ENCODE peak calls at places on chromosomes 12 and 14, in seven cellular contexts. I, A, Y, E, H, S and R are unnamed samples.

GRCh38 chr14:69901113-69901951 is 22.1 kb downstream of the SMOC1 start:
- DNase-seq in Y (peak), E (no peak), H (peak), A (no peak), S (no peak), I (no peak), R (peak)

GRCh38 chr12:46266382-46266791 is 2.5 kb downstream of the SLC38A1 start:
- DNase-seq in E (peak), Y (peak), S (peak), A (peak), H (peak), I (no peak), R (peak)

GRCh38 chr12:104011265-104011664 is 38.7 kb downstream of the GLT8D2 start:
- DNase-seq in S (no peak), H (peak), E (no peak), I (no peak), A (peak), Y (peak), R (peak)

GRCh38 chr12:121494093-121494787 is 86.6 kb downstream of the KDM2B start:
- DNase-seq in I (peak), S (peak), E (peak), Y (peak), A (peak), H (peak), R (peak)

GRCh38 chr14:74941676-74942097 is 13.7 kb downstream of the PGF start:
- DNase-seq in H (peak), A (no peak), I (peak), Y (peak), S (peak), E (peak), R (peak)

GRCh38 chr12:81450920-81451739 is 308.0 kb downstream of the PPFIA2 start:
- DNase-seq in I (no peak), A (peak), Y (peak), S (no peak), E (peak), H (peak), R (peak)

GRCh38 chr14:95360828-95361227 is 41.1 kb upstream of the CLMN start:
- DNase-seq in Y (no peak), H (no peak), S (no peak), E (no peak), A (no peak), I (peak), R (no peak)

GRCh38 chr14:41062826-41063225 is 543.9 kb upstream of the LRFN5 start:
- DNase-seq in A (no peak), E (no peak), Y (no peak), S (no peak), H (peak), I (no peak), R (peak)

GRCh38 chr12:79687711-79688270 is 3.0 kb downstream of the PAWR start:
- DNase-seq in A (no peak), H (no peak), I (no peak), E (no peak), Y (no peak), S (no peak), R (peak)

GRCh38 chr14:55340482-55340881 is 69.3 kb downstream of the FBXO34 start:
- DNase-seq in A (no peak), Y (no peak), H (no peak), E (no peak), I (no peak), S (no peak), R (no peak)

GRCh38 chr14:99286761-99287160 is 14.8 kb upstream of the BCL11B start:
- DNase-seq in E (no peak), S (no peak), I (no peak), A (no peak), Y (no peak), H (no peak), R (no peak)

GRCh38 chr12:4134434-4134762 is 139.2 kb upstream of the CCND2 start:
- DNase-seq in Y (no peak), A (no peak), E (no peak), S (no peak), I (no peak), H (no peak), R (no peak)

GRCh38 chr14:74852922-74853530 is 22.9 kb downstream of the PROX2 start:
- DNase-seq in E (no peak), A (no peak), I (no peak), Y (peak), S (no peak), H (peak), R (peak)

GRCh38 chr12:89632778-89633177 is 75.9 kb downstream of the ATP2B1 start:
- DNase-seq in A (no peak), S (no peak), E (no peak), H (no peak), Y (no peak), I (no peak), R (no peak)

GRCh38 chr12:26971963-26972362 is 33.7 kb downstream of the FGFR1OP2 start:
- DNase-seq in I (no peak), Y (no peak), A (no peak), H (no peak), S (no peak), E (no peak), R (no peak)

GRCh38 chr14:91892918-91893527 is 25.7 kb upstream of the TC2N start:
- DNase-seq in Y (no peak), H (no peak), I (no peak), S (no peak), A (peak), E (peak), R (no peak)

GRCh38 chr14:104277416-104278213 is 139.2 kb downstream of the KIF26A start:
- DNase-seq in A (no peak), E (no peak), H (no peak), S (peak), I (peak), Y (no peak), R (no peak)

GRCh38 chr12:100159391-100160104 is 16.9 kb upstream of the BLTP3B start:
- DNase-seq in A (no peak), S (no peak), Y (no peak), I (no peak), E (no peak), H (no peak), R (no peak)

GRCh38 chr12:132672678-132673077 is 14.5 kb downstream of the POLE start:
- DNase-seq in S (no peak), E (no peak), A (no peak), I (no peak), Y (no peak), H (no peak), R (no peak)

GRCh38 chr12:93287152-93287551 is 90.6 kb upstream of the NUDT4 start:
- DNase-seq in E (no peak), S (no peak), H (no peak), A (no peak), Y (no peak), I (no peak), R (peak)

GRCh38 chr14:32259368-32260013 is 56.4 kb upstream of the RNU6-8 start:
- DNase-seq in Y (peak), S (no peak), E (peak), A (peak), H (peak), I (no peak), R (peak)

GRCh38 chr12:122028601-122029560 is 7.2 kb downstream of the BCL7A start:
- DNase-seq in A (no peak), E (peak), I (no peak), H (no peak), S (no peak), Y (no peak), R (no peak)

GRCh38 chr12:51195841-51196240 is 22.0 kb downstream of the POU6F1 start:
- DNase-seq in S (no peak), Y (no peak), A (no peak), H (no peak), I (no peak), E (no peak), R (no peak)

GRCh38 chr12:79531547-79531946 is 159.2 kb downstream of the PAWR start:
- DNase-seq in A (no peak), I (no peak), Y (peak), H (peak), S (no peak), E (no peak), R (no peak)

GRCh38 chr14:50677527-50678063 is 9.5 kb upstream of the SAV1 start:
- DNase-seq in Y (peak), S (no peak), H (peak), A (no peak), E (peak), I (no peak), R (peak)

GRCh38 chr12:19129486-19130223 is at the start of gene PLEKHA5:
- DNase-seq in I (peak), S (peak), H (peak), A (peak), Y (peak), E (peak), R (peak)

GRCh38 chr12:66942741-66943465 is 264.0 kb upstream of the GRIP1 start:
- DNase-seq in Y (no peak), H (no peak), A (no peak), S (no peak), E (no peak), I (no peak), R (no peak)

GRCh38 chr12:8065991-8066594 is at the start of gene C3AR1:
- DNase-seq in Y (peak), H (peak), E (peak), I (no peak), S (no peak), A (no peak), R (peak)

GRCh38 chr12:41032386-41032785 is 155.7 kb upstream of the PDZRN4 start:
- DNase-seq in I (no peak), A (no peak), S (no peak), Y (no peak), H (no peak), E (no peak), R (no peak)

GRCh38 chr12:109264095-109264942 is 44.8 kb downstream of the FOXN4 start:
- DNase-seq in A (peak), S (peak), Y (peak), E (peak), I (peak), H (peak), R (peak)

GRCh38 chr14:64732066-64732465 is 27.8 kb downstream of the PLEKHG3 start:
- DNase-seq in H (no peak), A (no peak), S (no peak), I (no peak), Y (no peak), E (no peak), R (no peak)

GRCh38 chr12:109719123-109720022 is 5.7 kb downstream of the FAM222A start:
- DNase-seq in E (no peak), H (no peak), A (no peak), I (no peak), S (no peak), Y (peak), R (peak)

GRCh38 chr14:104512771-104513640 is 66.6 kb upstream of the C14orf180 start:
- DNase-seq in S (no peak), I (no peak), E (no peak), A (no peak), H (no peak), Y (no peak), R (no peak)

GRCh38 chr12:70920891-70921290 is 353 bp upstream of the PTPRR start:
- DNase-seq in Y (no peak), I (no peak), A (no peak), E (no peak), H (no peak), S (no peak), R (no peak)

GRCh38 chr12:12610711-12611110 is 965 bp upstream of the CREBL2 start:
- DNase-seq in I (no peak), S (no peak), H (no peak), Y (no peak), A (no peak), E (no peak), R (no peak)
- H3K4me3 ChIP-seq in I (no peak), S (no peak), H (no peak), Y (peak), A (peak), E (peak), R (no peak)

GRCh38 chr12:5773550-5773949 is 171.5 kb downstream of the ANO2 start:
- DNase-seq in S (no peak), H (no peak), A (no peak), Y (no peak), I (no peak), E (no peak), R (no peak)
- TF ChIP-seq CTCF in S (no peak), H (no peak), A (no peak), Y (no peak), I (no peak), E (no peak), R (no peak)

GRCh38 chr12:13431041-13431440 is 234.5 kb downstream of the EMP1 start:
- DNase-seq in Y (no peak), A (no peak), I (no peak), E (no peak), S (no peak), H (no peak), R (no peak)
- H3K4me3 ChIP-seq in Y (no peak), A (no peak), I (no peak), E (no peak), S (no peak), H (no peak), R (no peak)

GRCh38 chr12:25591132-25591531 is 38.0 kb upstream of the LMNTD1 start:
- DNase-seq in I (no peak), A (no peak), E (peak), Y (no peak), S (no peak), H (peak), R (peak)
- TF ChIP-seq CTCF in I (no peak), A (no peak), E (peak), Y (peak), S (no peak), H (peak), R (peak)

GRCh38 chr12:2286051-2286450 is 233.3 kb downstream of the CACNA1C start:
- DNase-seq in S (no peak), H (no peak), Y (no peak), E (no peak), I (no peak), A (no peak), R (no peak)
- H3K4me3 ChIP-seq in S (no peak), H (no peak), Y (no peak), E (no peak), I (no peak), A (no peak), R (no peak)

GRCh38 chr14:21241218-21241819 is 27.9 kb downstream of the HNRNPC start:
- DNase-seq in A (no peak), E (peak), Y (peak), S (no peak), H (peak), I (no peak), R (no peak)
- TF ChIP-seq CTCF in A (peak), E (peak), Y (no peak), S (peak), H (peak), I (no peak), R (peak)

GRCh38 chr14:72893636-72894322 is at the start of gene DPF3:
- DNase-seq in S (peak), A (peak), I (peak), E (peak), Y (peak), H (peak), R (peak)

GRCh38 chr14:72892103-72892878 is 1.6 kb downstream of the DPF3 start:
- DNase-seq in E (no peak), Y (peak), S (no peak), I (no peak), A (no peak), H (peak), R (peak)

GRCh38 chr14:72894323-72894622 is 372 bp upstream of the DPF3 start:
- DNase-seq in Y (no peak), S (no peak), I (no peak), H (no peak), A (no peak), E (no peak), R (no peak)

GRCh38 chr14:72892879-72893635 is 844 bp downstream of the DPF3 start:
- DNase-seq in I (no peak), S (no peak), A (no peak), E (peak), Y (peak), H (no peak), R (peak)

GRCh38 chr14:72894623-72895378 is 900 bp upstream of the DPF3 start:
- DNase-seq in H (no peak), S (no peak), A (no peak), Y (peak), E (no peak), I (peak), R (peak)
- H3K4me3 ChIP-seq in H (peak), S (peak), A (peak), Y (peak), E (peak), I (peak), R (peak)

DNA sequence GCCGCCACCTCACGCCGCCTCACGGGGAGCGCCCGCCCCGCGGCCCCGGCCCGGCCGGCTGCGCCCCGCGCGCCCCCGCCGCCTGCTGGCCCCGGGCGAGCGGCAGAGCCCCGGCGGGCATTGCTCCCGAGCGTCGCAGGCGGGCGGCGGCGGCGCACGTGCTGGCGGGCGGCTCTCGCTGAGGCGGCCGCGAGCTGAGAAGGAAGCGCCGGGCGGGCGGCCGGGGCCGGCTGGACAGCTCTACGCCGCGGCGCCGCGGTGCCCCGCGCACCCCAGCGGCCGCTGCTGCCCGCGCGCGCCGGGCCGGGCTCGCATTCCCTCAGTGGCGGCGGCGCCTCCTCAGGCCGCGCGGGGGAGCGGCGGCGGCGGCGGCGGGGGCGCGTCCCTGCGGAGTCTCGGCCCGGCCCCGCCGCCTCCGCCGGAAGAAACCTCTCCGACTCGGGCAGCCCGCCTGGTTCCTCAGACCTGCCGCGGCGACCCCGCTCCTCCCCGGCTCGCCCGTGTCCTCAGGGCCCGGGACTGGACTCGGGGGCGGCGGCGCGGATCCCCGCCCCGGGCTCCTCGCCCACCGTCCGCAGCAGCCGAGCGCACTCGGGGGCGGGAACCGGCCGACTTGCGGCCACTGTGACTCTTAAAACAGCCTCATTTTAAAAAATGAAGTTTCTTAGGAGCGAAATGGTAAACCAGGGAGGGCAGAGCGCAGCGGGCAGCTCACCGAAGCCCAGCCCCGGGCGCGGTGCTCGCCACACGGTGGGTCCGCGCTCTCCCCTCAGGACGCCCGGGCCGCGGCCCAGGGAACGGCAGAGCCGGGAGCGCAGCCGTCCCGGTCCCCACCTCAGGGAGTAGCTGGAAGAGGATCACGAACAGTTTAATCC is at the start of gene PITPNM2:
- DNase-seq in S (peak), A (peak), Y (peak), H (peak), I (peak), E (peak), R (peak)
- TF ChIP-seq CTCF in S (peak), A (peak), Y (no peak), H (no peak), I (peak), E (no peak), R (peak)

DNA sequence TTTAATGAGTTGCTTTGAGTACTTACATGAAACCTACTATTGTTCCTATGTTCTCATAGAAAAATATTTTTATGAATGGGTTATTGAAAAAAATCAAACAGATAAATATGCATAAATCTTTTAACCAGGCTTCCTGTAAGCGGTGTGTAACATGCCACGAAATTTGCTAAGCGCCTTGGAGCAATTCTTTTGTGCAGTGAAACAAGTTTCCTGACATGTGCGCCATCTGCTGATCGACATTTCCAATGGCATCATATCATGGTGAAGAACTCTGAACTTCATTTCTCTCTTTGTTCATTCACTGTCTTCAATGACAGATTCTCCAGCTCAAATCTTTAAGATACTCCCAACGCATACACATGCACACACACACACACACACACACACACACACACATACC is 145.6 kb upstream of the NAV3 start:
- DNase-seq in A (peak), E (peak), Y (peak), I (peak), H (peak), S (peak), R (peak)
- H3K4me3 ChIP-seq in A (no peak), E (no peak), Y (no peak), I (no peak), H (no peak), S (no peak), R (no peak)